ENCODE peak calls at places on chromosomes 6 and 20, in five cellular contexts. One of them, this sample, is unnamed.

GRCh38 chr6:1771324-1771723 is 161.6 kb downstream of the FOXC1 start:
- DNase-seq in colonic mucosa: no peak
- DNase-seq in psoas muscle: no peak
- DNase-seq in NB4: no peak
- DNase-seq in epithelial cell of esophagus: peak; percentile 89
- DNase-seq in this sample: peak; percentile 45

GRCh38 chr6:47083586-47084047 is 41.5 kb upstream of the ADGRF1 start:
- DNase-seq in NB4: no peak
- DNase-seq in colonic mucosa: peak; percentile 89
- DNase-seq in epithelial cell of esophagus: peak; percentile 69
- DNase-seq in psoas muscle: peak; percentile 86
- DNase-seq in this sample: peak; percentile 88

GRCh38 chr6:1346101-1346500 is 34.2 kb downstream of the FOXQ1 start:
- DNase-seq in psoas muscle: no peak
- DNase-seq in colonic mucosa: no peak
- DNase-seq in epithelial cell of esophagus: no peak
- DNase-seq in NB4: no peak
- DNase-seq in this sample: no peak

GRCh38 chr20:40960521-40960956 is 68.1 kb upstream of the TOP1 start:
- DNase-seq in psoas muscle: peak; percentile 46
- DNase-seq in NB4: no peak
- DNase-seq in colonic mucosa: peak; percentile 12
- DNase-seq in epithelial cell of esophagus: no peak
- DNase-seq in this sample: no peak

GRCh38 chr20:54438166-54438565 is 37.2 kb upstream of the DOK5 start:
- DNase-seq in epithelial cell of esophagus: no peak
- DNase-seq in psoas muscle: no peak
- DNase-seq in colonic mucosa: no peak
- DNase-seq in NB4: no peak
- DNase-seq in this sample: no peak

GRCh38 chr20:37345339-37346231 is at the start of gene SRC:
- DNase-seq in psoas muscle: peak; percentile 81
- DNase-seq in NB4: peak; percentile 49
- DNase-seq in colonic mucosa: peak; percentile 91
- DNase-seq in epithelial cell of esophagus: peak; percentile 75
- DNase-seq in this sample: peak; percentile 93

GRCh38 chr20:9075264-9076095 is 6.6 kb downstream of the PLCB4 start:
- DNase-seq in colonic mucosa: no peak
- DNase-seq in epithelial cell of esophagus: no peak
- DNase-seq in psoas muscle: no peak
- DNase-seq in NB4: no peak
- DNase-seq in this sample: no peak

GRCh38 chr6:77893391-77893790 is 240.6 kb downstream of the MEI4 start:
- DNase-seq in psoas muscle: no peak
- DNase-seq in NB4: no peak
- DNase-seq in epithelial cell of esophagus: no peak
- DNase-seq in colonic mucosa: no peak
- DNase-seq in this sample: no peak

GRCh38 chr6:15077006-15077405 is 168.9 kb upstream of the JARID2 start:
- DNase-seq in epithelial cell of esophagus: peak; percentile 61
- DNase-seq in NB4: no peak
- DNase-seq in psoas muscle: no peak
- DNase-seq in colonic mucosa: no peak
- DNase-seq in this sample: no peak

GRCh38 chr6:118708055-118708454 is 56.7 kb upstream of the CEP85L start:
- DNase-seq in psoas muscle: no peak
- DNase-seq in epithelial cell of esophagus: peak; percentile 57
- DNase-seq in colonic mucosa: no peak
- DNase-seq in NB4: no peak
- DNase-seq in this sample: no peak

GRCh38 chr20:63495771-63496403 is 3.0 kb downstream of the EEF1A2 start:
- DNase-seq in epithelial cell of esophagus: peak; percentile 48
- DNase-seq in psoas muscle: peak; percentile 69
- DNase-seq in colonic mucosa: peak; percentile 68
- DNase-seq in NB4: peak; percentile 63
- DNase-seq in this sample: peak; percentile 77

GRCh38 chr20:48932375-48932941 is 10.9 kb downstream of the ARFGEF2 start:
- DNase-seq in epithelial cell of esophagus: no peak
- DNase-seq in colonic mucosa: no peak
- DNase-seq in NB4: no peak
- DNase-seq in psoas muscle: no peak
- DNase-seq in this sample: no peak

GRCh38 chr6:157516319-157517026 is 135.5 kb downstream of the ZDHHC14 start:
- DNase-seq in psoas muscle: no peak
- DNase-seq in NB4: no peak
- DNase-seq in colonic mucosa: no peak
- DNase-seq in epithelial cell of esophagus: no peak
- DNase-seq in this sample: no peak

GRCh38 chr6:125728739-125729138 is 20.7 kb upstream of the HEY2 start:
- DNase-seq in epithelial cell of esophagus: peak; percentile 37
- DNase-seq in NB4: no peak
- DNase-seq in colonic mucosa: no peak
- DNase-seq in psoas muscle: no peak
- DNase-seq in this sample: no peak

GRCh38 chr6:33297956-33298772 is 578 bp downstream of the RGL2 start:
- DNase-seq in psoas muscle: peak; percentile 66
- DNase-seq in NB4: peak; percentile 83
- DNase-seq in colonic mucosa: peak; percentile 84
- DNase-seq in epithelial cell of esophagus: peak; percentile 94
- DNase-seq in this sample: peak; percentile 70

GRCh38 chr6:23003671-23004598 is 434.6 kb downstream of the HDGFL1 start:
- DNase-seq in epithelial cell of esophagus: peak; percentile 16
- DNase-seq in NB4: no peak
- DNase-seq in colonic mucosa: no peak
- DNase-seq in psoas muscle: no peak
- DNase-seq in this sample: no peak

GRCh38 chr20:32445539-32446273 is 87.6 kb downstream of the ASXL1 start:
- DNase-seq in epithelial cell of esophagus: peak; percentile 22
- DNase-seq in colonic mucosa: no peak
- DNase-seq in NB4: peak; percentile 87
- DNase-seq in psoas muscle: no peak
- DNase-seq in this sample: peak; percentile 40

GRCh38 chr6:25302677-25303128 is 23.5 kb downstream of the CARMIL1 start:
- DNase-seq in epithelial cell of esophagus: peak; percentile 46
- DNase-seq in psoas muscle: no peak
- DNase-seq in colonic mucosa: no peak
- DNase-seq in NB4: no peak
- DNase-seq in this sample: no peak

GRCh38 chr20:22501566-22502344 is 82.6 kb downstream of the FOXA2 start:
- DNase-seq in epithelial cell of esophagus: no peak
- DNase-seq in NB4: no peak
- DNase-seq in psoas muscle: no peak
- DNase-seq in colonic mucosa: no peak
- DNase-seq in this sample: no peak

GRCh38 chr20:45779011-45779915 is 12.4 kb downstream of the WFDC3 start:
- DNase-seq in epithelial cell of esophagus: peak; percentile 99
- DNase-seq in colonic mucosa: peak; percentile 90
- DNase-seq in NB4: no peak
- DNase-seq in psoas muscle: peak; percentile 85
- DNase-seq in this sample: peak; percentile 85

GRCh38 chr6:44058617-44059358 is 68.5 kb downstream of the MRPL14 start:
- DNase-seq in epithelial cell of esophagus: peak; percentile 96
- DNase-seq in colonic mucosa: peak; percentile 63
- DNase-seq in psoas muscle: peak; percentile 88
- DNase-seq in NB4: peak; percentile 98
- DNase-seq in this sample: peak; percentile 82

GRCh38 chr20:49345538-49345937 is 67.7 kb upstream of the ZNFX1 start:
- DNase-seq in NB4: no peak
- DNase-seq in colonic mucosa: no peak
- DNase-seq in psoas muscle: peak; percentile 74
- DNase-seq in epithelial cell of esophagus: peak; percentile 48
- DNase-seq in this sample: no peak

DNA sequence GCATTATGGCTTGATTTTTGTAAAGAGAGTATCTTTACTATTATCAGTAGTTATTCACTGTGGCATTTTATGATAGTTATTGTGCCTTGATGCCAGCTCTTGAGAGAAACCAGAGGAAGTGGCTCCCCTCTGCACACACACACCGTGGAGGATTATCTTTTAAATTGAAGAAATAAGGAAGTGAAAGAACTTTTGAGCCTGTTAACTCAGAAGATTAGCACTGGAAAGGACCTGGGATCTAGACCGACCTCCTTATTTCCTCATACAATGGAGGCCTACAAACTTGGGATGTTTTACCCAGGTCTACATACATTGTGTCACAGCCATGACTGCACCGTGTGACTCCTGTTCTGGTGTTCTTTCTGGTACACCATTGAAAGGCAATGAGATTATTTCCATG is 40.5 kb downstream of the HECA start:
- DNase-seq in colonic mucosa: no peak
- DNase-seq in epithelial cell of esophagus: no peak
- DNase-seq in NB4: peak; percentile 77
- DNase-seq in psoas muscle: no peak
- DNase-seq in this sample: no peak
- H3K4me3 ChIP-seq in colonic mucosa: no peak overlapping the region
- H3K4me3 ChIP-seq in epithelial cell of esophagus: no peak overlapping the region
- H3K4me3 ChIP-seq in NB4: no peak overlapping the region
- H3K4me3 ChIP-seq in psoas muscle: no peak overlapping the region
- H3K4me3 ChIP-seq in this sample: no peak overlapping the region

DNA sequence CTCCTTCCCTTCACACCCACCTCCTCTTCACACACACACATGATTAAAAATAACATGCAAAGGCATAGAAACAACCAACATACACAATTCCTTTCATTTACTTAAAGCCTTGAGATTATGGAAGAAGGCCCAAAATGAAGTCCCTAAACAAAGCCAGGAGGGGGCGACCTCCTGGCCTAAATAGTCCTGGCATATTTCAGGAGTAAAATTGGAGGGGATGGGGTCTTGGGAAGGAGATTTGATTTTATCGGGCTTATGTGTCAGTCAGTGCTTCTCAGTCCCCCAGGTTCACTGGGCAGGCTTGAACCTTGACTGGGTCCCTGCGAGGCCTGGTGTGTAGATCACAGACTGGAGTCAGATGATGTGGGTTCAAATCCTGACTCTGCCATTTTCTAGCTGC is 266.4 kb downstream of the SAMD5 start:
- DNase-seq in colonic mucosa: no peak
- DNase-seq in epithelial cell of esophagus: no peak
- DNase-seq in psoas muscle: no peak
- DNase-seq in NB4: peak; percentile 12
- DNase-seq in this sample: no peak
- TF ChIP-seq CTCF in colonic mucosa: no peak
- TF ChIP-seq CTCF in epithelial cell of esophagus: no peak
- TF ChIP-seq CTCF in psoas muscle: no peak
- TF ChIP-seq CTCF in NB4: peak; percentile 41
- TF ChIP-seq CTCF in this sample: no peak

DNA sequence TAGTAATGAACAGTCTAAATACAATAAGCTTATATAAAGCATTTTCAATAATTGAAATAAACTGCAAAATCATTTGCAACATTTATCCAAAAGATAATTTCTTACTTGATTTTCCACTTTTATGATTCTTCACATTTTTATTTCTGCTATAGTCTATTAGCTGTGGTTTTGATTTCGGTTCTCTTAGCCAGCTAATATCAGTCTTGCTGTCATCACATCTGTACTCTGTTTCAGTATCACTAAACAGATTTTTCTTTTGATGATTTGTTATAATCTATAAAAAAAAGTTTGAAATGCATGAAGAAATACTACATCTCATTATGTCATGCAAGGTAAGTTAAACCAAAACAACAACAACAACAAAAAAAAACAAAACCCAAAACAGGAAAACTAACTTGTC is 53.2 kb downstream of the SYCP2 start:
- DNase-seq in NB4: no peak
- DNase-seq in colonic mucosa: no peak
- DNase-seq in psoas muscle: no peak
- DNase-seq in epithelial cell of esophagus: no peak
- DNase-seq in this sample: no peak
- H3K4me3 ChIP-seq in NB4: no peak overlapping the region
- H3K4me3 ChIP-seq in colonic mucosa: no peak overlapping the region
- H3K4me3 ChIP-seq in psoas muscle: no peak overlapping the region
- H3K4me3 ChIP-seq in epithelial cell of esophagus: no peak overlapping the region
- H3K4me3 ChIP-seq in this sample: no peak overlapping the region

GRCh38 chr20:39133205-39133604 is 171.1 kb downstream of the DHX35 start:
- DNase-seq in epithelial cell of esophagus: no peak
- DNase-seq in colonic mucosa: no peak
- DNase-seq in NB4: no peak
- DNase-seq in psoas muscle: no peak
- DNase-seq in this sample: no peak
- TF ChIP-seq CTCF in epithelial cell of esophagus: no peak
- TF ChIP-seq CTCF in colonic mucosa: no peak
- TF ChIP-seq CTCF in NB4: no peak
- TF ChIP-seq CTCF in psoas muscle: no peak
- TF ChIP-seq CTCF in this sample: no peak

GRCh38 chr6:99096186-99096585 is 148.4 kb upstream of the FBXL4 start:
- DNase-seq in colonic mucosa: no peak
- DNase-seq in epithelial cell of esophagus: no peak
- DNase-seq in NB4: no peak
- DNase-seq in psoas muscle: no peak
- DNase-seq in this sample: no peak
- H3K4me3 ChIP-seq in colonic mucosa: no peak overlapping the region
- H3K4me3 ChIP-seq in epithelial cell of esophagus: no peak overlapping the region
- H3K4me3 ChIP-seq in NB4: no peak overlapping the region
- H3K4me3 ChIP-seq in psoas muscle: no peak overlapping the region
- H3K4me3 ChIP-seq in this sample: no peak overlapping the region

GRCh38 chr6:164417537-164417936 is 891.9 kb downstream of the C6orf118 start:
- DNase-seq in psoas muscle: no peak
- DNase-seq in colonic mucosa: no peak
- DNase-seq in NB4: no peak
- DNase-seq in epithelial cell of esophagus: no peak
- DNase-seq in this sample: no peak
- TF ChIP-seq CTCF in psoas muscle: no peak
- TF ChIP-seq CTCF in colonic mucosa: no peak
- TF ChIP-seq CTCF in NB4: no peak
- TF ChIP-seq CTCF in epithelial cell of esophagus: no peak
- TF ChIP-seq CTCF in this sample: no peak